ENCODE peak calls at places on chromosomes 12 and 14, in four cellular contexts. One of them, this sample, is unnamed.

GRCh38 chr14:87745507-87746118 is 247.4 kb downstream of the GALC start:
- DNase-seq in PC-3: peak
- DNase-seq in ovary: no peak
- DNase-seq in GM23248: peak
- DNase-seq in this sample: peak

GRCh38 chr12:64193045-64193444 is 29.1 kb downstream of the KICS2 start:
- DNase-seq in PC-3: no peak
- DNase-seq in GM23248: no peak
- DNase-seq in ovary: no peak
- DNase-seq in this sample: no peak

GRCh38 chr14:75879031-75879430 is 102.8 kb downstream of the TGFB3 start:
- DNase-seq in GM23248: peak
- DNase-seq in ovary: no peak
- DNase-seq in PC-3: peak
- DNase-seq in this sample: peak

GRCh38 chr12:124236651-124237050 is 58.2 kb upstream of the RFLNA start:
- DNase-seq in GM23248: peak
- DNase-seq in ovary: no peak
- DNase-seq in PC-3: no peak
- DNase-seq in this sample: peak

GRCh38 chr12:58509116-58509885 is 411.0 kb downstream of the LRIG3 start:
- DNase-seq in PC-3: peak
- DNase-seq in GM23248: peak
- DNase-seq in ovary: no peak
- DNase-seq in this sample: peak

GRCh38 chr12:82383930-82384513 is 25.7 kb downstream of the METTL25 start:
- DNase-seq in GM23248: peak
- DNase-seq in ovary: no peak
- DNase-seq in PC-3: peak
- DNase-seq in this sample: peak

GRCh38 chr14:60514378-60515243 is 5.7 kb downstream of the SIX6 start:
- DNase-seq in ovary: no peak
- DNase-seq in GM23248: peak
- DNase-seq in PC-3: peak
- DNase-seq in this sample: no peak

GRCh38 chr14:61533513-61534255 is 161.6 kb upstream of the HIF1A start:
- DNase-seq in GM23248: peak
- DNase-seq in ovary: no peak
- DNase-seq in PC-3: no peak
- DNase-seq in this sample: no peak

GRCh38 chr12:3725267-3726115 is 27.4 kb downstream of the CRACR2A start:
- DNase-seq in ovary: no peak
- DNase-seq in GM23248: peak
- DNase-seq in PC-3: no peak
- DNase-seq in this sample: no peak

GRCh38 chr14:98984719-98985041 is 287.3 kb downstream of the BCL11B start:
- DNase-seq in GM23248: no peak
- DNase-seq in PC-3: no peak
- DNase-seq in ovary: no peak
- DNase-seq in this sample: no peak

GRCh38 chr14:59919582-59920377 is at the start of gene LRRC9:
- DNase-seq in ovary: peak
- DNase-seq in GM23248: peak
- DNase-seq in PC-3: no peak
- DNase-seq in this sample: no peak

GRCh38 chr14:32364941-32365340 is 35.8 kb downstream of the AKAP6 start:
- DNase-seq in GM23248: peak
- DNase-seq in PC-3: no peak
- DNase-seq in ovary: no peak
- DNase-seq in this sample: no peak

GRCh38 chr12:124369055-124369900 is 74.4 kb downstream of the RFLNA start:
- DNase-seq in PC-3: peak
- DNase-seq in ovary: peak
- DNase-seq in GM23248: peak
- DNase-seq in this sample: no peak

GRCh38 chr12:64670039-64670438 is 59.7 kb downstream of the RASSF3 start:
- DNase-seq in ovary: no peak
- DNase-seq in GM23248: no peak
- DNase-seq in PC-3: no peak
- DNase-seq in this sample: no peak

GRCh38 chr12:3326850-3327780 is 163.9 kb upstream of the PRMT8 start:
- DNase-seq in ovary: no peak
- DNase-seq in GM23248: no peak
- DNase-seq in PC-3: no peak
- DNase-seq in this sample: no peak

GRCh38 chr12:66168410-66168809 is 1.4 kb downstream of the TMBIM4 start:
- DNase-seq in PC-3: no peak
- DNase-seq in GM23248: peak
- DNase-seq in ovary: no peak
- DNase-seq in this sample: no peak

GRCh38 chr12:123533672-123534643 is at the start of gene RILPL1:
- DNase-seq in PC-3: peak
- DNase-seq in ovary: peak
- DNase-seq in GM23248: peak
- DNase-seq in this sample: no peak

GRCh38 chr12:79260923-79261322 is 396.3 kb downstream of the SYT1 start:
- DNase-seq in PC-3: no peak
- DNase-seq in GM23248: no peak
- DNase-seq in ovary: no peak
- DNase-seq in this sample: no peak

GRCh38 chr12:53071591-53072551 is 7.3 kb downstream of the SPRYD3 start:
- DNase-seq in PC-3: no peak
- DNase-seq in GM23248: peak
- DNase-seq in ovary: peak
- DNase-seq in this sample: no peak

DNA sequence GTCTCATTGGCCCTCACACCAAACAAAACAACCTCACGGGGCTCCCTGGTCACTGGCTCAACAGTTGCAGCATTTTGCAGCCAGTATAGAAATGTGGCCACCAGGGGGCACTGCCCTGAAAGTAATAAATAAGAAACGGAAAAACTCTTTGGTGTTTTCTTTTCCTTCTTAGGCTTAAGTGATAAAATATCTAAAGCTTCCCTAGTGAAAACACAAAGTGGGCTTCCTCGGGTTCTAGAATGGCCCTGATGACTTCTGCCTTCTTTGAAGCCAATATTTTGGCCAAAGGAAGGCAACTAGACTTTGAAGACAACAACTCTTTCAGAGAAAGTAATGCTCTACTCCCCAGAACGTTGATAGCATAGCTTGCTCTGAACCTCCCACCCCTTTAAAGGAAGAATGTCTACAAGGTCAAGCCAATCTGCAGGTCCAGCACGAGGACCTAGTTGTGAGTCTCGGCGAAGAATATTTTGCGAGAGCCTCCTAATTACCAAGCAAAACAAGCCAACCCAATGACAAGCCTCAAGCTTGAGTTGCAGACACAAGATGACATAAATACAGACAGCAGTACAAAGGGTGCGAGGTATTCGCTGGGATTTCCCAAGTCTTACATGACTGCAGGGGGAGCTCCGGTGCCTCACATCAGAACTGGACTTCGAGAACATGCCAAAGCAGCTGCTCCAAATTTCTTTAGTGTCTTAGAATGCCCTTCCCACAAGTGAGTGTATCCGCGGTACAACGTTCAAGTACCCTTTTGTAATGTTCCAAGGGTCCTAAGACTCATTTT is 2.6 kb downstream of the ITPK1 start:
- DNase-seq in ovary: peak
- DNase-seq in PC-3: peak
- DNase-seq in GM23248: peak
- DNase-seq in this sample: no peak
- H3K27ac ChIP-seq in ovary: no peak
- H3K27ac ChIP-seq in PC-3: no peak
- H3K27ac ChIP-seq in GM23248: peak
- H3K27ac ChIP-seq in this sample: peak

GRCh38 chr12:29552994-29553748 is 55.7 kb upstream of the OVCH1 start:
- DNase-seq in PC-3: no peak
- DNase-seq in ovary: no peak
- DNase-seq in GM23248: no peak
- DNase-seq in this sample: no peak
- H3K27ac ChIP-seq in PC-3: no peak
- H3K27ac ChIP-seq in ovary: peak
- H3K27ac ChIP-seq in GM23248: no peak
- H3K27ac ChIP-seq in this sample: no peak

DNA sequence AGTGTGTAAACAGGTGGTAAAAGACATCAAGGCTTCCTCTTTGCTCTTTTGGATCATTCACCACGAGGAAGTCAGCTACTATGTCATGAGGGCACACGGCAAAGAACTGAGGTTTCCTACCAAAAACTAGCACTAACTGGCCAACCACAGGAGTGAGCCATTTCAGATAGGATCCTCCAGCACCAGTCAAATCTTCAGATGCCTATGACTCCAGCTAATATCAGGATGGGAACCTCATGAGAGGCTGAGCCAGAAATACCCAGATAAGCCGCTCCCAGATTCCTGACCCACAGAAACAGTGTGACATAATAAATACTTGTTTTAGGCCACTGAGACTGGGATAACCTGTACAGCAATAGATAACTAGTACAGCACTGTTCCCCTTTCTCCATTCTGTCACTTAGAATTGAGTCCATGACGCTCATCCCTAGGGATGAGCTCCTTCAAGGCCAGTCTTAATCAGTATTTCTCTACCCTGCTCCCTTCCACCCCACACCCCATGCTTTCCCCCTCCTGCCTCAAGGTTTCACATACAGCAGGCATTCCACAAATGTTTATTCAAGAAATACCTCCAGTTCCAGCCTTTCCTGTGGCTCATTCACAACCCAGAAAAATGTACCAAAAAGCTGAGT is 68.4 kb downstream of the PPM1H start:
- DNase-seq in ovary: no peak
- DNase-seq in GM23248: peak
- DNase-seq in PC-3: peak
- DNase-seq in this sample: peak
- H3K27ac ChIP-seq in ovary: no peak
- H3K27ac ChIP-seq in GM23248: no peak
- H3K27ac ChIP-seq in PC-3: peak
- H3K27ac ChIP-seq in this sample: no peak

GRCh38 chr12:68321140-68321539 is 11.0 kb downstream of the MDM1 start:
- DNase-seq in ovary: no peak
- DNase-seq in GM23248: no peak
- DNase-seq in PC-3: no peak
- DNase-seq in this sample: no peak

GRCh38 chr12:68324531-68324930 is 7.6 kb downstream of the MDM1 start:
- DNase-seq in GM23248: no peak
- DNase-seq in PC-3: no peak
- DNase-seq in ovary: no peak
- DNase-seq in this sample: no peak

GRCh38 chr12:68317047-68317667 is 15.0 kb downstream of the MDM1 start:
- DNase-seq in GM23248: peak
- DNase-seq in PC-3: peak
- DNase-seq in ovary: no peak
- DNase-seq in this sample: peak

GRCh38 chr12:68319988-68320623 is 12.1 kb downstream of the MDM1 start:
- DNase-seq in ovary: peak
- DNase-seq in PC-3: no peak
- DNase-seq in GM23248: peak
- DNase-seq in this sample: no peak
- H3K27ac ChIP-seq in ovary: peak
- H3K27ac ChIP-seq in PC-3: no peak
- H3K27ac ChIP-seq in GM23248: peak
- H3K27ac ChIP-seq in this sample: no peak

GRCh38 chr12:14356147-14356546 is 9.3 kb upstream of the ATF7IP start:
- DNase-seq in ovary: no peak
- DNase-seq in PC-3: peak
- DNase-seq in GM23248: peak
- DNase-seq in this sample: no peak
- H3K27ac ChIP-seq in ovary: no peak
- H3K27ac ChIP-seq in PC-3: no peak
- H3K27ac ChIP-seq in GM23248: no peak
- H3K27ac ChIP-seq in this sample: no peak